ENCODE peak calls at places on chromosomes 6 and 20, in four cellular contexts. Z, F, M and J are unnamed samples.

GRCh38 chr20:39825950-39826349 is 863.1 kb downstream of the MAFB start:
- DNase-seq in Z (peak; percentile 79), F (no peak), M (no peak), J (no peak)

GRCh38 chr20:54557836-54558590 is 82.6 kb downstream of the DOK5 start:
- DNase-seq in Z (peak; percentile 14), F (no peak), M (no peak), J (no peak)

GRCh38 chr6:21593927-21594421 is 423 bp downstream of the SOX4 start:
- DNase-seq in Z (peak; percentile 86), F (peak; percentile 62), M (no peak), J (no peak)

GRCh38 chr6:111841822-111842221 is 31.4 kb downstream of the FYN start:
- DNase-seq in Z (peak; percentile 93), F (no peak), M (no peak), J (no peak)

GRCh38 chr20:63979221-63979548 is 257 bp downstream of the SAMD10 start:
- DNase-seq in Z (no peak), F (no peak), M (no peak), J (no peak)

GRCh38 chr20:54320148-54320607 is 112.3 kb downstream of the PFDN4 start:
- DNase-seq in Z (peak; percentile 14), F (no peak), M (no peak), J (no peak)

GRCh38 chr6:3749991-3750323 is 1.6 kb downstream of the PXDC1 start:
- DNase-seq in Z (peak; percentile 79), F (no peak), M (peak; percentile 55), J (no peak)

GRCh38 chr6:139291813-139292619 is at the start of gene TXLNB:
- DNase-seq in Z (peak; percentile 96), F (no peak), M (peak; percentile 84), J (no peak)

GRCh38 chr6:75402296-75402695 is 91.3 kb downstream of the FILIP1 start:
- DNase-seq in Z (peak; percentile 66), F (no peak), M (peak; percentile 25), J (no peak)

GRCh38 chr6:2725999-2726567 is 24.6 kb downstream of the MYLK4 start:
- DNase-seq in Z (peak; percentile 85), F (no peak), M (no peak), J (no peak)

GRCh38 chr6:158854214-158855101 is 35.3 kb upstream of the EZR start:
- DNase-seq in Z (peak; percentile 64), F (no peak), M (no peak), J (no peak)

GRCh38 chr6:152123076-152123475 is 315.6 kb downstream of the ESR1 start:
- DNase-seq in Z (no peak), F (no peak), M (no peak), J (no peak)

GRCh38 chr6:122845916-122846632 is 57.0 kb downstream of the SMPDL3A start:
- DNase-seq in Z (peak; percentile 71), F (no peak), M (no peak), J (no peak)

GRCh38 chr6:7108964-7109836 is 1.4 kb downstream of the RREB1 start:
- DNase-seq in Z (peak; percentile 89), F (peak; percentile 47), M (peak; percentile 53), J (peak; percentile 35)

GRCh38 chr6:132708771-132709170 is 5.1 kb downstream of the VNN1 start:
- DNase-seq in Z (no peak), F (no peak), M (no peak), J (no peak)

GRCh38 chr6:32110632-32111031 is 1.5 kb upstream of the TNXB start:
- DNase-seq in Z (no peak), F (no peak), M (peak; percentile 35), J (no peak)

GRCh38 chr20:62595491-62595890 is 46.8 kb upstream of the SLCO4A1 start:
- DNase-seq in Z (peak; percentile 35), F (no peak), M (peak; percentile 57), J (no peak)

GRCh38 chr20:37911838-37912273 is 8.9 kb downstream of the VSTM2L start:
- DNase-seq in Z (peak; percentile 62), F (peak; percentile 69), M (peak; percentile 66), J (peak; percentile 10)
- TF ChIP-seq CTCF in Z (no peak), F (no peak), M (no peak), J (no peak)

GRCh38 chr20:36658300-36658699 is 12.3 kb upstream of the SLA2 start:
- DNase-seq in Z (no peak), F (no peak), M (no peak), J (no peak)
- H3K4me3 ChIP-seq in Z (no peak overlapping the region), F (no peak overlapping the region), M (no peak overlapping the region), J (no peak overlapping the region)

DNA sequence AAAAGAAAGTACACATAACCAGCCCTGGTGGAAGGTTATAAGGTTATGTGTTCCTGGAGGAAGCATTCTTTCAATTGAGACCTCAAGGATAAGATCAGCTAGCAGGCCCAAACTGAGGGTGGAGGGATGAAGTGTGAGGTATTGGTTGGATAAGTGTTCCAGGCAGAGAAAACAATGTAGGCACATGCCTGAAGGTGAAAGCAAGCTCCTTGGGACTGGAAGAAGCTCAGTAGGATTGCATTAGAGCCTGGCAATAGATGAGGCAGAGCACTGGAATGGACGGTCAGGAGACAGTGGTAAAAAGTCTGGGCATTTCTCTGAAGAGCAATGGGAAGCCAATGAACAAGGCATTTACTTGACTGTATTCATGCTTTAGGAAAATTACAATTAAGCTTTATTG is 89.9 kb upstream of the SHLD1 start:
- DNase-seq in Z (peak; percentile 55), F (no peak), M (no peak), J (no peak)
- TF ChIP-seq CTCF in Z (no peak), F (no peak), M (no peak), J (no peak)

GRCh38 chr6:90273863-90274262 is 22.8 kb downstream of the BACH2 start:
- DNase-seq in Z (no peak), F (no peak), M (no peak), J (no peak)

GRCh38 chr6:90271831-90272230 is 24.8 kb downstream of the BACH2 start:
- DNase-seq in Z (no peak), F (no peak), M (no peak), J (no peak)

GRCh38 chr6:90266845-90267621 is 29.6 kb downstream of the BACH2 start:
- DNase-seq in Z (no peak), F (no peak), M (no peak), J (no peak)

GRCh38 chr6:90268178-90268577 is 28.5 kb downstream of the BACH2 start:
- DNase-seq in Z (no peak), F (no peak), M (no peak), J (no peak)

DNA sequence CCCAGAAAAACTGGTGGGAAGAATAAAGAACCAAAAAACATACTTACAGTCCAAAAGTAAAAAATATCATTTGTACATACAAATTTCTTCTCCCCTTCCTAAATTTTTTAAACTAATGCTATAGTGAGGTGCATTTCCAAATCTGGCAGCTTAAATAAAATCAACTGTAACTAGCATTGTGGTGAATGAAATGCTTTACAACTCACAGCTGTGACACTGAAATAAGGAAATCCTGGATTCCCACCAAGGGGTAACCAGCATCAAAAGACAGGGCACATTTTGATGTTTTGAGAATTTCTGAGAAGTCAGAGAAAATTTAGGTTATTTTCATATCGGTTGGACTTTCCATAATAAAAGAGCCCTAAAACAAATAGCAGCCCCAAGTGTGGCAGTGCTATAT is 27.3 kb downstream of the BACH2 start:
- DNase-seq in Z (no peak), F (no peak), M (no peak), J (no peak)
- H3K4me3 ChIP-seq in Z (no peak overlapping the region), F (no peak overlapping the region), M (no peak overlapping the region), J (no peak overlapping the region)

GRCh38 chr20:37364927-37365272 is 19.0 kb downstream of the SRC start:
- DNase-seq in Z (no peak), F (no peak), M (no peak), J (no peak)
- TF ChIP-seq CTCF in Z (no peak), F (no peak), M (no peak), J (no peak)

GRCh38 chr6:84081222-84081621 is 47.6 kb downstream of the MRAP2 start:
- DNase-seq in Z (no peak), F (no peak), M (no peak), J (no peak)
- H3K4me3 ChIP-seq in Z (no peak overlapping the region), F (no peak overlapping the region), M (no peak overlapping the region), J (no peak overlapping the region)